ENCODE peak calls at places on chromosomes 5 and 9, in six cellular contexts. One of them, this sample, is unnamed.

GRCh38 chr5:173962436-173962835 is 26.5 kb upstream of the C5orf47 start:
- DNase-seq in naive thymus-derived CD8-positive, alpha-beta T cell: no peak
- DNase-seq in stomach: no peak
- DNase-seq in stimulated activated CD8-positive, alpha-beta memory T cell treated with anti-CD3 and anti-CD28 coated beads, Interleukin-7, amount 100 ng/mL, for 24 hours: no peak
- DNase-seq in left lobe of liver: no peak
- DNase-seq in GM12865: no peak
- DNase-seq in this sample: no peak

GRCh38 chr9:14258840-14259239 is 55.1 kb downstream of the NFIB start:
- DNase-seq in stimulated activated CD8-positive, alpha-beta memory T cell treated with anti-CD3 and anti-CD28 coated beads, Interleukin-7, amount 100 ng/mL, for 24 hours: no peak
- DNase-seq in stomach: no peak
- DNase-seq in naive thymus-derived CD8-positive, alpha-beta T cell: no peak
- DNase-seq in GM12865: no peak
- DNase-seq in left lobe of liver: no peak
- DNase-seq in this sample: no peak

GRCh38 chr9:86082870-86083269 is 16.5 kb downstream of the GOLM1 start:
- DNase-seq in naive thymus-derived CD8-positive, alpha-beta T cell: no peak
- DNase-seq in left lobe of liver: no peak
- DNase-seq in stomach: no peak
- DNase-seq in GM12865: no peak
- DNase-seq in stimulated activated CD8-positive, alpha-beta memory T cell treated with anti-CD3 and anti-CD28 coated beads, Interleukin-7, amount 100 ng/mL, for 24 hours: no peak
- DNase-seq in this sample: no peak

GRCh38 chr9:36765468-36766341 is 193.0 kb downstream of the MELK start:
- DNase-seq in stimulated activated CD8-positive, alpha-beta memory T cell treated with anti-CD3 and anti-CD28 coated beads, Interleukin-7, amount 100 ng/mL, for 24 hours: peak; percentile 69
- DNase-seq in stomach: peak; percentile 60
- DNase-seq in naive thymus-derived CD8-positive, alpha-beta T cell: peak; percentile 82
- DNase-seq in left lobe of liver: no peak
- DNase-seq in GM12865: peak; percentile 97
- DNase-seq in this sample: peak; percentile 98

GRCh38 chr5:81315336-81315735 is 13.9 kb downstream of the ZCCHC9 start:
- DNase-seq in stimulated activated CD8-positive, alpha-beta memory T cell treated with anti-CD3 and anti-CD28 coated beads, Interleukin-7, amount 100 ng/mL, for 24 hours: no peak
- DNase-seq in naive thymus-derived CD8-positive, alpha-beta T cell: no peak
- DNase-seq in GM12865: no peak
- DNase-seq in left lobe of liver: no peak
- DNase-seq in stomach: no peak
- DNase-seq in this sample: no peak

GRCh38 chr9:83677596-83677995 is 30.2 kb downstream of the UBQLN1 start:
- DNase-seq in GM12865: no peak
- DNase-seq in left lobe of liver: no peak
- DNase-seq in stomach: no peak
- DNase-seq in stimulated activated CD8-positive, alpha-beta memory T cell treated with anti-CD3 and anti-CD28 coated beads, Interleukin-7, amount 100 ng/mL, for 24 hours: no peak
- DNase-seq in naive thymus-derived CD8-positive, alpha-beta T cell: no peak
- DNase-seq in this sample: no peak

GRCh38 chr9:100427366-100428263 is 672 bp downstream of the MSANTD3 start:
- DNase-seq in naive thymus-derived CD8-positive, alpha-beta T cell: peak; percentile 3
- DNase-seq in left lobe of liver: peak; percentile 55
- DNase-seq in stimulated activated CD8-positive, alpha-beta memory T cell treated with anti-CD3 and anti-CD28 coated beads, Interleukin-7, amount 100 ng/mL, for 24 hours: no peak
- DNase-seq in GM12865: peak; percentile 42
- DNase-seq in stomach: peak; percentile 35
- DNase-seq in this sample: no peak

GRCh38 chr5:72658161-72658560 is 151.0 kb upstream of the ZNF366 start:
- DNase-seq in stimulated activated CD8-positive, alpha-beta memory T cell treated with anti-CD3 and anti-CD28 coated beads, Interleukin-7, amount 100 ng/mL, for 24 hours: no peak
- DNase-seq in GM12865: no peak
- DNase-seq in left lobe of liver: no peak
- DNase-seq in stomach: no peak
- DNase-seq in naive thymus-derived CD8-positive, alpha-beta T cell: no peak
- DNase-seq in this sample: no peak

GRCh38 chr5:126481243-126481642 is 58.0 kb downstream of the GRAMD2B start:
- DNase-seq in stimulated activated CD8-positive, alpha-beta memory T cell treated with anti-CD3 and anti-CD28 coated beads, Interleukin-7, amount 100 ng/mL, for 24 hours: no peak
- DNase-seq in stomach: no peak
- DNase-seq in GM12865: no peak
- DNase-seq in naive thymus-derived CD8-positive, alpha-beta T cell: no peak
- DNase-seq in left lobe of liver: no peak
- DNase-seq in this sample: no peak

GRCh38 chr9:99896119-99896518 is 10.3 kb upstream of the STX17 start:
- DNase-seq in GM12865: no peak
- DNase-seq in stimulated activated CD8-positive, alpha-beta memory T cell treated with anti-CD3 and anti-CD28 coated beads, Interleukin-7, amount 100 ng/mL, for 24 hours: no peak
- DNase-seq in stomach: no peak
- DNase-seq in left lobe of liver: no peak
- DNase-seq in naive thymus-derived CD8-positive, alpha-beta T cell: no peak
- DNase-seq in this sample: no peak

GRCh38 chr5:147441191-147441695 is 68.6 kb downstream of the DPYSL3 start:
- DNase-seq in GM12865: no peak
- DNase-seq in stimulated activated CD8-positive, alpha-beta memory T cell treated with anti-CD3 and anti-CD28 coated beads, Interleukin-7, amount 100 ng/mL, for 24 hours: no peak
- DNase-seq in left lobe of liver: no peak
- DNase-seq in stomach: no peak
- DNase-seq in naive thymus-derived CD8-positive, alpha-beta T cell: no peak
- DNase-seq in this sample: no peak

GRCh38 chr5:158060216-158060615 is 201.3 kb upstream of the CLINT1 start:
- DNase-seq in GM12865: no peak
- DNase-seq in stomach: no peak
- DNase-seq in naive thymus-derived CD8-positive, alpha-beta T cell: no peak
- DNase-seq in left lobe of liver: no peak
- DNase-seq in stimulated activated CD8-positive, alpha-beta memory T cell treated with anti-CD3 and anti-CD28 coated beads, Interleukin-7, amount 100 ng/mL, for 24 hours: no peak
- DNase-seq in this sample: no peak

GRCh38 chr5:123776761-123777160 is 264.8 kb downstream of the CSNK1G3 start:
- DNase-seq in stomach: no peak
- DNase-seq in naive thymus-derived CD8-positive, alpha-beta T cell: no peak
- DNase-seq in left lobe of liver: no peak
- DNase-seq in GM12865: no peak
- DNase-seq in stimulated activated CD8-positive, alpha-beta memory T cell treated with anti-CD3 and anti-CD28 coated beads, Interleukin-7, amount 100 ng/mL, for 24 hours: no peak
- DNase-seq in this sample: no peak

GRCh38 chr9:114225534-114226288 is 70.4 kb downstream of the COL27A1 start:
- DNase-seq in GM12865: no peak
- DNase-seq in stomach: no peak
- DNase-seq in left lobe of liver: no peak
- DNase-seq in naive thymus-derived CD8-positive, alpha-beta T cell: no peak
- DNase-seq in stimulated activated CD8-positive, alpha-beta memory T cell treated with anti-CD3 and anti-CD28 coated beads, Interleukin-7, amount 100 ng/mL, for 24 hours: no peak
- DNase-seq in this sample: no peak

GRCh38 chr5:31186672-31187267 is 6.7 kb upstream of the CDH6 start:
- DNase-seq in naive thymus-derived CD8-positive, alpha-beta T cell: no peak
- DNase-seq in left lobe of liver: no peak
- DNase-seq in stomach: no peak
- DNase-seq in stimulated activated CD8-positive, alpha-beta memory T cell treated with anti-CD3 and anti-CD28 coated beads, Interleukin-7, amount 100 ng/mL, for 24 hours: no peak
- DNase-seq in GM12865: peak; percentile 28
- DNase-seq in this sample: no peak

GRCh38 chr5:169695919-169696490 is 58.9 kb downstream of the DOCK2 start:
- DNase-seq in stomach: no peak
- DNase-seq in naive thymus-derived CD8-positive, alpha-beta T cell: no peak
- DNase-seq in GM12865: no peak
- DNase-seq in stimulated activated CD8-positive, alpha-beta memory T cell treated with anti-CD3 and anti-CD28 coated beads, Interleukin-7, amount 100 ng/mL, for 24 hours: no peak
- DNase-seq in left lobe of liver: no peak
- DNase-seq in this sample: no peak

GRCh38 chr9:137304383-137305059 is 2.5 kb upstream of the NRARP start:
- DNase-seq in GM12865: no peak
- DNase-seq in stimulated activated CD8-positive, alpha-beta memory T cell treated with anti-CD3 and anti-CD28 coated beads, Interleukin-7, amount 100 ng/mL, for 24 hours: no peak
- DNase-seq in stomach: no peak
- DNase-seq in naive thymus-derived CD8-positive, alpha-beta T cell: no peak
- DNase-seq in left lobe of liver: peak; percentile 44
- DNase-seq in this sample: no peak

GRCh38 chr5:53479656-53480473 is 564 bp upstream of the FST start:
- DNase-seq in naive thymus-derived CD8-positive, alpha-beta T cell: no peak
- DNase-seq in left lobe of liver: peak; percentile 80
- DNase-seq in stomach: peak; percentile 52
- DNase-seq in GM12865: peak; percentile 30
- DNase-seq in stimulated activated CD8-positive, alpha-beta memory T cell treated with anti-CD3 and anti-CD28 coated beads, Interleukin-7, amount 100 ng/mL, for 24 hours: no peak
- DNase-seq in this sample: peak; percentile 26

GRCh38 chr5:71573611-71574010 is 13.5 kb upstream of the MCCC2 start:
- DNase-seq in naive thymus-derived CD8-positive, alpha-beta T cell: no peak
- DNase-seq in stimulated activated CD8-positive, alpha-beta memory T cell treated with anti-CD3 and anti-CD28 coated beads, Interleukin-7, amount 100 ng/mL, for 24 hours: no peak
- DNase-seq in left lobe of liver: no peak
- DNase-seq in stomach: peak; percentile 66
- DNase-seq in GM12865: no peak
- DNase-seq in this sample: no peak